ENCODE peak calls at places on chromosomes 7 and 10, in six cellular contexts. U is H9, K is neuronal stem cell, N is mesenchymal stem cell, L is trophoblast cell, F is H1. D is an unnamed sample.

GRCh38 chr10:110398419-110399162 is 93.9 kb upstream of the SMNDC1 start:
- DNase-seq in N (peak; percentile 97), K (no peak), U (no peak), L (peak; percentile 32), F (no peak), D (peak; percentile 98)

GRCh38 chr7:119377-120163 is 72.8 kb upstream of the FAM20C start:
- DNase-seq in K (no peak), N (peak; percentile 75), F (no peak), U (no peak), L (no peak), D (no peak)

GRCh38 chr7:80357530-80357929 is 154.3 kb downstream of the GNAT3 start:
- DNase-seq in L (no peak), F (no peak), N (no peak), K (no peak), U (no peak), D (peak; percentile 61)

GRCh38 chr7:45978731-45979211 is 57.7 kb upstream of the IGFBP3 start:
- DNase-seq in L (no peak), F (no peak), N (no peak), U (no peak), K (no peak), D (peak; percentile 12)

GRCh38 chr7:124649397-124650029 is 116.1 kb downstream of the GPR37 start:
- DNase-seq in F (no peak), L (no peak), K (no peak), U (no peak), N (peak; percentile 22), D (no peak)

GRCh38 chr7:116177009-116177408 is 33.3 kb upstream of the TES start:
- DNase-seq in U (no peak), L (peak; percentile 79), F (no peak), N (no peak), K (no peak), D (peak; percentile 90)

GRCh38 chr7:55484241-55484640 is 88.1 kb downstream of the VOPP1 start:
- DNase-seq in U (peak; percentile 5), N (no peak), L (no peak), F (no peak), K (no peak), D (no peak)

GRCh38 chr10:22321156-22321711 is 335 bp downstream of the BMI1 start:
- DNase-seq in L (peak; percentile 83), U (peak; percentile 77), F (no peak), N (peak; percentile 81), K (peak; percentile 75), D (peak; percentile 71)

GRCh38 chr10:119025336-119025735 is 4.2 kb upstream of the NANOS1 start:
- DNase-seq in L (no peak), U (no peak), F (no peak), K (no peak), N (peak; percentile 77), D (peak; percentile 64)

GRCh38 chr10:72800000-72800740 is 93.4 kb upstream of the OIT3 start:
- DNase-seq in U (no peak), K (no peak), L (no peak), F (no peak), N (no peak), D (peak; percentile 66)

GRCh38 chr10:110864662-110865140 is 7.0 kb upstream of the PDCD4 start:
- DNase-seq in L (no peak), K (no peak), U (no peak), F (no peak), N (peak; percentile 49), D (no peak)

GRCh38 chr7:30285067-30285530 is 702 bp downstream of the ZNRF2 start:
- DNase-seq in F (no peak), U (no peak), N (no peak), K (no peak), L (no peak), D (peak; percentile 8)

GRCh38 chr7:130881091-130881798 is 147.2 kb upstream of the KLF14 start:
- DNase-seq in K (no peak), L (no peak), N (no peak), F (no peak), U (no peak), D (peak; percentile 31)

GRCh38 chr10:88791924-88792323 is 10.6 kb upstream of the LIPM start:
- DNase-seq in U (peak; percentile 56), N (peak; percentile 45), F (no peak), L (peak; percentile 17), K (peak; percentile 8), D (peak; percentile 8)

GRCh38 chr10:69866246-69866687 is 64.6 kb downstream of the COL13A1 start:
- DNase-seq in L (no peak), K (no peak), F (no peak), N (no peak), U (no peak), D (no peak)

DNA sequence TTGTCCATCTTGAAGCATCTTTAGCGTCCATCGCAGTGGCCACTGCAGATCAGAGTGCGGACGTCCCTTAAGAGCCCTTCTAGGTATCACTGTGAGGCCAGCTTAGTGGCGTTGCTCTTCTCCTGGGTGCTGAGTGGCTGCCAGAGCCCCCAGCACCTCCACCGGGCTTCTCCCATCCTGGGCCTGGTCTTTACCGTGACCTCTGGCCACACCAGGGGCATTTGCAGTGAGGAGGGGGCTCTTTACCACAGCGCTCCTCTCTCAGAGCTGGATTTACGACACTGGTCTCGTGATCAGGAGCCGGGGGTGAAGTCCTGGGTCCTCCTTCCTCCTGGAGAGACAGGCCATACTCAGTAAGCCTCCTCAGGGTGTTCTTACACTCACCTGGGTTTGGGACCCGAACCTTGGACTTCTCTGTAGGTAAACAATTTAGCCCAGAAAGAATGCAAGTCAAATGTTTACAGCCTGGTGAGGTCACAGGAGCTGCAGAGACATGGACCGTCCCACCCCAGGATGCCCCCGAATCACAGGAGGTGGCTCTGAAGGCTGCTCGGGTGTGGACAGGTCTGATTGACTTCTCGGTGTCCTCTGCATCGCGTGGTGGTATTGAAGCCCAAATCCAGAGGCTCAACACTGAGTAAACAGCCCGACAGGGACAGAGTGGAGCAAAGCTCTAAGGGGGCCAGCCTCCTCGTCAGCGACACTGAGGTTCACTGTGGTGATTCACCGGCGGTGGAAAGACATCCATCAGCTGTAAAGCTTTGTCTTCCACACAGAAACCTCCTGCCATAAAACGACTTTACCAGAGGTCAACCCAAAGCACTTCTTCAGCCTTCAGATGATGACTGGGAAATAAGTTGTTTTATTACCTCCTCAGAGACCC is 33.0 kb downstream of the JAKMIP3 start:
- DNase-seq in N (no peak), U (peak; percentile 24), F (no peak), K (no peak), L (no peak), D (no peak)
- H3K27ac ChIP-seq in N (no peak overlapping the region), U (no peak overlapping the region), F (no peak overlapping the region), K (no peak overlapping the region), L (no peak overlapping the region), D (no peak overlapping the region)

DNA sequence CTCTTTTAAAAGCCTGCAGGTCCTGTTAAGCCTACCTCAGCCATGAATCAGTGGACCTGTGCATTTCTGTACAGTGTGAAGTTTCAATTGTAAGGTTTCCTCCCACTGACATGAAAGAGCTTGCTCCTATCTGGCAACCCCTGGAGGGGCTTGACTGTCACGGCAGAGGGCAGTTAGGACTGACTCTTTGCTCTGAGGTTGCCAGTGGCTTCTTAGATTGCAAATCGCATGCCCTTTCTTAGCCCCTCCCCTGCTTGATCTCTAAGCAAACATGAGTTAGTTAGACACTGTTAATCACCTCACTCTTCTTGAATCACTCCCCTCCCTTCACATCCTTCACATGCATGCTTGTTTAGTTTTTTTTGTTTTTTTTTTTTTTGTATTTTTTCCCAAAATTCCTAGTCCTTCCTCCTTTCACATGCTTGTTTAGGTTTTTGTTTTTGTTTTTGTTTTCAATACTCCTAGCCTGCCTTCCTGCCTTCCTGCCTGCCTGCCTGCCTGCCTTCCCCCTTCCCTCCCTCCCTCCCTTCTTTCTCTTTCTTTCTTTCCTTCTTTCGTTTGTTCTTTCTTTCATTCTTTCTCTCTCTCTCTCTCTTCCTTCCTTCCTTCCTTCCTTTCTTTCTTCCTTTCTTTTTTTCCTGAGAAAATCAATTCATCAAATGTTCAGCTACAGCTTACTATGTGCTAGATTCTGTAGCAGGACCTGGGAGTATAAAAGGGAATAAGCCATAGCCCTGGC is 6.0 kb upstream of the HIPK2 start:
- DNase-seq in L (no peak), N (no peak), K (no peak), U (no peak), F (no peak), D (no peak)
- H4K91ac ChIP-seq in L (no peak overlapping the region), N (peak overlapping the region; percentile 64), K (no peak overlapping the region), U (no peak overlapping the region), F (no peak overlapping the region), D (no peak overlapping the region)

GRCh38 chr10:129531195-129531968 is 64.3 kb downstream of the MGMT start:
- DNase-seq in N (peak; percentile 14), U (no peak), L (no peak), F (no peak), K (peak; percentile 21), D (peak; percentile 56)
- H3K4ac ChIP-seq in N (no peak overlapping the region), U (peak overlapping the region; percentile 42), L (peak overlapping the region; percentile 41), F (peak overlapping the region; percentile 88), K (no peak overlapping the region), D (peak overlapping the region; percentile 89)

DNA sequence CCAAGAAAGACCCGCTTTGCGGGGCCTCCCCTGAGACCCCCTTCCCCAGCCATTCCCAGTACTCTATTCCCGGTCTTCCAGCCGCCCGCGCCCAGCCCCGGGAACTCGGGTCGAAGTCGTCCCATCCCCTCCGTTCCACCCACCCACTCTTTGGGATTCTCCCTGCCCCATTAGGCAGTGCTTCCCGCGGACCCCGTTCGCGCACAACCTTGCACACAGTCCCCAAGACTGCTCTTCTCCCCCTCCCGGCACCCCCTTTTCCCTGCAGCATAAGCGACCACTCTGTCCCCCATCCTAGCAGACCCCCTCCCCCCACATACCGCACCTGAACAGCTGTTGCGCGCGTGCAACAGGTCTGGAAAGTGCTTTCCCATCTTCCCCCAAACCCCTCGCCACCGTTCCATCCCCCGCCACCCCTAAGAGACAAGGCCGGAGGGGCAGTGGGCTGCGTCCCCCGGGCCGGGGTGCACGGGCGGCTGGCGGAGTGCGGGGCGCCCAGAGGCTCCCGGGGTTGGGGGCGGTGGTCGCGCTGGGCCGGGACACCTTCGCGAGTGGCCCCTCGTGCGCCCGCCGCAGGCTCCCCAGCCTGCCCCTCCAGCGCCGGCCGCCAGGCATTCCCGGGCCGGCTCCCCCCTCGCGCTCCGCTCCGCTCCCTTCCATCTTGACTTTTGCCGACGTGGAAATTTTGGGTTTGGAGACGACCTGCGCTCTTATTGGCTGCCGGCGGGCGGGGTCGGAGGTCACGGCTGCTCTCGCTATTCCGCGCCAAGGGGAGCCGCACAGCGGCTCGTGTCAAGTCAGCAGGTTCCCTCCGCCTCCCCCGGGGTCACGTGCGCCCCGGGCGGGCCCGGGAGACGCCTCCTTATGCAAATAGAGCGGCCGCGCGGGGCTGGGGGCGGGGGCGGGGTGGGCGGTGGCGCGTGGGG is 201.2 kb upstream of the NFE2L3 start:
- DNase-seq in K (peak; percentile 91), L (peak; percentile 97), N (peak; percentile 85), F (peak; percentile 96), U (peak; percentile 98), D (peak; percentile 4)
- H3K27ac ChIP-seq in K (no peak overlapping the region), L (no peak overlapping the region), N (no peak overlapping the region), F (peak overlapping the region; percentile 76), U (no peak overlapping the region), D (no peak overlapping the region)

DNA sequence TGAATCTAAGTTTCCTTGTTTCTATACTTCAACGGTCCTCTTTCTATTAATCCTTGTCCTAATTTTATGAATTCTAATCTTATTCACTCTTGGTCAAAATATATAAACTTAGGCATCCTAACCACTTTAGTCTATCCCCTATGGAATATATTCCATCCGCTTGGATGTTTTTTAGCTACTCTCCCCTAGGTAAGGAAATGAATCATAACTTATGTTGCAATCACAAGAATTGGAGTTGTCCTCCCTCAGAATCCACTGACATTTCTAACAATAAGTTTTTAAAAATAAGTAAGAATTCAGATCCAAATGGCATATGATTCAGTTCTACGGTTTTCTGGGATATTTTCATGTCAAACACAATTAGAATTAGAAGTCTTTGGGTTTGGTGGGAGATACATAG is 1081.6 kb downstream of the SORCS1 start:
- DNase-seq in U (no peak), N (no peak), L (no peak), K (no peak), F (no peak), D (no peak)
- H4K91ac ChIP-seq in U (no peak overlapping the region), N (no peak overlapping the region), L (no peak overlapping the region), K (no peak overlapping the region), F (no peak overlapping the region), D (no peak overlapping the region)